ENCODE peak calls at places on chromosomes 1 and 21, in four cellular contexts. E is GM23248; I is stimulated activated CD4-positive, alpha-beta T cell treated with anti-CD3 and anti-CD28 coated beads, Interleukin-1b, Interleukin-23, amount 100 ng/mL, for 4 hours; D is stomach. M is an unnamed sample.

GRCh38 chr1:30881266-30882181 is 27.0 kb downstream of the SDC3 start:
- DNase-seq in E (no peak), I (no peak), D (no peak), M (no peak)

GRCh38 chr1:37487619-37487984 is 13.2 kb downstream of the ZC3H12A start:
- DNase-seq in E (no peak), I (no peak), D (no peak), M (no peak)

GRCh38 chr1:200411406-200412257 is 1.8 kb upstream of the ZNF281 start:
- DNase-seq in E (no peak), I (no peak), D (no peak), M (no peak)

GRCh38 chr1:2557146-2558029 is 1.2 kb downstream of the TNFRSF14 start:
- DNase-seq in E (no peak), I (peak), D (peak), M (no peak)

GRCh38 chr1:112522621-112523020 is 13.9 kb downstream of the WNT2B start:
- DNase-seq in E (peak), I (no peak), D (no peak), M (no peak)

GRCh38 chr1:154657547-154657946 is 49.6 kb upstream of the ADAR start:
- DNase-seq in E (no peak), I (no peak), D (no peak), M (no peak)

GRCh38 chr1:26417111-26417510 is 6.5 kb downstream of the LIN28A start:
- DNase-seq in E (peak), I (peak), D (peak), M (no peak)

GRCh38 chr21:28590722-28591121 is 402.0 kb downstream of the LTN1 start:
- DNase-seq in E (no peak), I (no peak), D (no peak), M (no peak)

GRCh38 chr1:117210831-117211261 is at the start of gene VTCN1:
- DNase-seq in E (no peak), I (no peak), D (peak), M (no peak)

GRCh38 chr1:182617075-182617429 is 12.9 kb upstream of the RGS16 start:
- DNase-seq in E (no peak), I (no peak), D (no peak), M (no peak)

GRCh38 chr21:34687065-34687464 is 18.3 kb downstream of the CLIC6 start:
- DNase-seq in E (no peak), I (no peak), D (no peak), M (no peak)